ENCODE peak calls at places on chromosomes 13 and 19, in six cellular contexts. Z is A549; K is DND-41; H is AG10803; P is CD4-positive, alpha-beta T cell; W is cardiac fibroblast. R is an unnamed sample.

GRCh38 chr13:47220453-47221150 is 323.7 kb upstream of the HTR2A start:
- DNase-seq in Z (no peak), K (no peak), H (no peak), P (no peak), W (no peak), R (no peak)

GRCh38 chr13:106756446-106756845 is 188.5 kb upstream of the ARGLU1 start:
- DNase-seq in Z (no peak), K (no peak), H (no peak), P (no peak), W (no peak), R (no peak)

GRCh38 chr19:49490287-49491029 is 3.0 kb downstream of the RPL13A start:
- DNase-seq in Z (no peak), K (no peak), H (no peak), P (no peak), W (no peak), R (no peak)

GRCh38 chr13:27035892-27036235 is 135.7 kb downstream of the USP12 start:
- DNase-seq in Z (peak; percentile 48), K (no peak), H (no peak), P (no peak), W (peak; percentile 60), R (peak; percentile 14)

GRCh38 chr19:3365447-3366103 is 808 bp upstream of the NFIC start:
- DNase-seq in Z (no peak), K (no peak), H (peak; percentile 64), P (no peak), W (peak; percentile 69), R (no peak)

GRCh38 chr13:38590796-38591507 is 95.9 kb upstream of the FREM2 start:
- DNase-seq in Z (no peak), K (no peak), H (no peak), P (no peak), W (no peak), R (no peak)

GRCh38 chr19:44303305-44303704 is 1.5 kb downstream of the ZNF235 start:
- DNase-seq in Z (no peak), K (no peak), H (no peak), P (no peak), W (no peak), R (no peak)

GRCh38 chr19:49335071-49335783 is at the start of gene CD37:
- DNase-seq in Z (no peak), K (peak; percentile 20), H (no peak), P (peak; percentile 66), W (no peak), R (no peak)

GRCh38 chr13:111011899-111012298 is 97.0 kb upstream of the ANKRD10 start:
- DNase-seq in Z (no peak), K (no peak), H (peak; percentile 5), P (no peak), W (peak; percentile 42), R (no peak)

DNA sequence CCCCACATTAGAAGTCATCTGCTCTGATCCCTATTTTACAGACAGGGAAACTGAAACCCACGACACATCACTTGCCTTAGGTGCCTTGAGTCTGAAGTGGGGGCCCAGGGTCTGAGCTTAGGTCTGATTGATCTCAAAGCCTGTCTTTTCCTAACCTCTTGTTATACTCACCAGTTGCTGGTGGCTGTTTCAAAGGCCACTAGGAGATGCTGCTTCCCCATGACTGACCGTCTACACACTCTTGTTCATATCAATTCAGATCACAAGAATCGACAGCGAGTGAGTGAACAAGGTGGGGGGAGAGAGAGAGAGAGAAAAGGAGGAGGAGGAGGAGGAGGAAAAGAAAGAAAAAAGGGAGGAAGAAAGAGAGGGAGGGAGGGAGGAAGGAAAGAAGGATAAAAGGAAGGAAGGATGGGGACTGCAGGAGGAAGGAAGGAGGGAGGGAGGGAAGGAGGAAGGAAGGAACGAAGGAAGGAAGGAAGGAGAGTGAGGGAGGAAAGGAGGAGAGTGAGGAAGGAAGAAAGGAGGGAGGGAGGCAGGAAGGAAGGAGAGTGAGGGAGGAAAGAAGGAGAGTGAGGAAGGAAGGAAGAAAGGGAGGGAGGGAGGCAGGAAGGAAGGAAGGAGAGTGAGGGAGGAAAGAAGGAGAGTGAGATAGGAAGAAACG is 3.3 kb downstream of the OR10H1 start:
- DNase-seq in Z (no peak), K (no peak), H (peak; percentile 1), P (peak; percentile 46), W (no peak), R (peak; percentile 54)
- TF ChIP-seq CTCF in Z (peak; percentile 21), K (no peak), H (peak; percentile 18), P (peak; percentile 43), W (no peak), R (peak; percentile 22)

GRCh38 chr13:98461525-98462240 is 115.2 kb downstream of the STK24 start:
- DNase-seq in Z (no peak), K (no peak), H (no peak), P (no peak), W (no peak), R (no peak)

GRCh38 chr13:98460519-98460918 is 116.4 kb downstream of the STK24 start:
- DNase-seq in Z (no peak), K (no peak), H (peak; percentile 69), P (no peak), W (no peak), R (no peak)

GRCh38 chr13:98458431-98458830 is 118.5 kb downstream of the STK24 start:
- DNase-seq in Z (no peak), K (no peak), H (no peak), P (no peak), W (no peak), R (no peak)

GRCh38 chr13:98459171-98459681 is 117.7 kb downstream of the STK24 start:
- DNase-seq in Z (no peak), K (no peak), H (no peak), P (no peak), W (no peak), R (no peak)

GRCh38 chr13:98459721-98460370 is 117.1 kb downstream of the STK24 start:
- DNase-seq in Z (no peak), K (no peak), H (no peak), P (no peak), W (no peak), R (no peak)
- TF ChIP-seq CTCF in Z (no peak), K (no peak), H (no peak), P (no peak), W (no peak), R (no peak)

GRCh38 chr19:17419491-17420266 is at the start of gene MVB12A:
- DNase-seq in Z (peak; percentile 86), K (peak; percentile 98), H (peak; percentile 99), P (peak; percentile 95), W (peak; percentile 99), R (peak; percentile 98)
- TF ChIP-seq CTCF in Z (no peak), K (no peak), H (no peak), P (no peak), W (no peak), R (no peak)

GRCh38 chr13:62627226-62627625 is 1211.6 kb upstream of the PCDH20 start:
- DNase-seq in Z (no peak), K (no peak), H (no peak), P (no peak), W (no peak), R (no peak)

GRCh38 chr13:62631124-62631523 is 1215.5 kb upstream of the PCDH20 start:
- DNase-seq in Z (no peak), K (no peak), H (no peak), P (no peak), W (no peak), R (no peak)

GRCh38 chr13:62629618-62630017 is 1214.0 kb upstream of the PCDH20 start:
- DNase-seq in Z (no peak), K (no peak), H (no peak), P (no peak), W (no peak), R (no peak)

GRCh38 chr13:62625214-62625613 is 1209.6 kb upstream of the PCDH20 start:
- DNase-seq in Z (no peak), K (no peak), H (no peak), P (no peak), W (no peak), R (no peak)

DNA sequence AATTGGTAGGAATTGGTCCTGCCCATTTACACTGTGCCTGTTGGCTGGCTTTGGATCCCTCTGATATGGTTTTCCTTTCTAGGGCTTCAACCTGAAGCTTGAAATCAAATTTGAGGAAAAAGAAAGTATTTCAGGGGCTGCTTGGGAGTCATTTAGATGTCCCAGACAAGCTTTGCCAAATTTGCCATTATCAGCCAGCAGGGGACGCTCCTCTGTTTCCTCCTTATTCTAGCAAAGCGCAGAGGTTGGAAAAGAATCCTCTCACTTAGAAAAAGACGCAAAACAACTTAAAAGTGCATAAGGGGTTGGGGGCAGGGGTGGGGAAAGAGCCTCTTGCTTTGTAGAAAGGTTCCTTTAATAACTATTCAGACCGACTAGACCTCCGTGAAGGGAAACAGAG is 1211.1 kb upstream of the PCDH20 start:
- DNase-seq in Z (no peak), K (no peak), H (no peak), P (no peak), W (no peak), R (no peak)
- TF ChIP-seq CTCF in Z (peak; percentile 15), K (peak; percentile 20), H (no peak), P (no peak), W (no peak), R (no peak)

DNA sequence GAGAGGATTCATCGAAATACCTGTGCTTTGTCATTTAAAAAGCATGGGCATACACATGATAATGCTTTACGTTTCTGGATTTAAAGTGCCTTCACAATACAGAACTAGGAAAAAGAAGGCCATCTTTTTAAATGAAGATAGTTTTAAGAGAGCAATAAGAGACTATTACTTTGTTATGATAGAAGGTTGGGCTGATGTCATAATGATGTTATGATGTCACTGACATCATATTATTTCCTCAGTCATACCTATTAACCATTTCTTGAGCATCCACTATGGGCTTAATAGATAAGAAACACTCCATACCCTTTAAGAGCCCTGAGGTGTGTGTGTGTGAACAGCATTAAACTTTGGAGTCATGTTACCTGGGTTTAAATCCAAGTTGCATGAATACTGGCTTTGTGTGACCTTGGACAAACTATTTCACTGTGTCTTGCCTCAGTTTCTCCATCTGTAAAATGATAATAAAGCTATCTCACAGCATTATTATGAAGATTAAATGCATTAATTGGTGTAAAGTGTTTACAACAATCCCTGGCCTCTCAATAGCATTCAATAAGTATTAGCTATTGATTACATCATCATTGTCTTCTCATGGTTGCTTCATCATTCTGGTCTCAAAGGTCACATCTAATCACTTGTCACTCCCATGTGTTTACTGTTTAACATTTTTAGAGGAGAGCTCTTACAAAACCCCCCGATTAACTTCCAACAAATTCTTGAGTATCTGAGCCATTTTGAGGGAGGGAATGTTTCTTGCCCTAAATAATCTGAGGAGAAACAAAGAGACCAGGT is 11.1 kb downstream of the ZNF181 start:
- DNase-seq in Z (no peak), K (no peak), H (no peak), P (no peak), W (no peak), R (no peak)
- TF ChIP-seq CTCF in Z (no peak), K (no peak), H (no peak), P (no peak), W (no peak), R (no peak)